ENCODE peak calls at places on chromosomes 11 and 22, in eight cellular contexts. One of them, this sample, is unnamed. For H3K9me3, the result is how much of the 10 kb centered on the place peaks cover.

GRCh38 chr11:50178732-50179131 is 146.1 kb downstream of the OR4C45 start:
- DNase-seq in effector memory CD4-positive, alpha-beta T cell: no peak
- DNase-seq in cardiac muscle cell: no peak
- DNase-seq in IMR-90: no peak
- DNase-seq in pancreas: no peak
- DNase-seq in MM.1S: no peak
- DNase-seq in neural progenitor cell: no peak
- DNase-seq in A549: no peak
- DNase-seq in this sample: no peak

GRCh38 chr11:1409108-1409851 is 19.5 kb downstream of the BRSK2 start:
- DNase-seq in effector memory CD4-positive, alpha-beta T cell: no peak
- DNase-seq in cardiac muscle cell: no peak
- DNase-seq in IMR-90: no peak
- DNase-seq in pancreas: peak
- DNase-seq in MM.1S: no peak
- DNase-seq in neural progenitor cell: no peak
- DNase-seq in A549: no peak
- DNase-seq in this sample: no peak

GRCh38 chr22:23155831-23156230 is 10.6 kb downstream of the RAB36 start:
- DNase-seq in effector memory CD4-positive, alpha-beta T cell: no peak
- DNase-seq in cardiac muscle cell: no peak
- DNase-seq in IMR-90: no peak
- DNase-seq in pancreas: no peak
- DNase-seq in MM.1S: no peak
- DNase-seq in neural progenitor cell: no peak
- DNase-seq in A549: no peak
- DNase-seq in this sample: no peak

GRCh38 chr22:31876156-31877035 is 67.9 kb upstream of the YWHAH start:
- DNase-seq in effector memory CD4-positive, alpha-beta T cell: no peak
- DNase-seq in cardiac muscle cell: no peak
- DNase-seq in IMR-90: no peak
- DNase-seq in pancreas: no peak
- DNase-seq in MM.1S: no peak
- DNase-seq in neural progenitor cell: no peak
- DNase-seq in A549: no peak
- DNase-seq in this sample: no peak

GRCh38 chr22:30227438-30228228 is 18.9 kb downstream of the LIF start:
- DNase-seq in effector memory CD4-positive, alpha-beta T cell: no peak
- DNase-seq in cardiac muscle cell: no peak
- DNase-seq in IMR-90: no peak
- DNase-seq in pancreas: no peak
- DNase-seq in MM.1S: no peak
- DNase-seq in neural progenitor cell: no peak
- DNase-seq in A549: no peak
- DNase-seq in this sample: no peak

GRCh38 chr22:24402460-24403192 is 24.8 kb upstream of the ADORA2A start:
- DNase-seq in effector memory CD4-positive, alpha-beta T cell: no peak
- DNase-seq in cardiac muscle cell: peak
- DNase-seq in IMR-90: peak
- DNase-seq in pancreas: no peak
- DNase-seq in MM.1S: no peak
- DNase-seq in neural progenitor cell: no peak
- DNase-seq in A549: peak
- DNase-seq in this sample: peak

GRCh38 chr22:26079009-26079408 is 90.3 kb upstream of the SEZ6L start:
- DNase-seq in effector memory CD4-positive, alpha-beta T cell: no peak
- DNase-seq in cardiac muscle cell: peak
- DNase-seq in IMR-90: no peak
- DNase-seq in pancreas: no peak
- DNase-seq in MM.1S: no peak
- DNase-seq in neural progenitor cell: peak
- DNase-seq in A549: no peak
- DNase-seq in this sample: peak

GRCh38 chr11:112320668-112321067 is 60.0 kb upstream of the PLET1 start:
- DNase-seq in effector memory CD4-positive, alpha-beta T cell: no peak
- DNase-seq in cardiac muscle cell: peak
- DNase-seq in IMR-90: peak
- DNase-seq in pancreas: no peak
- DNase-seq in MM.1S: no peak
- DNase-seq in neural progenitor cell: no peak
- DNase-seq in A549: no peak
- DNase-seq in this sample: peak

GRCh38 chr22:20606041-20606783 is 98.8 kb downstream of the MED15 start:
- DNase-seq in effector memory CD4-positive, alpha-beta T cell: peak
- DNase-seq in cardiac muscle cell: peak
- DNase-seq in IMR-90: peak
- DNase-seq in pancreas: peak
- DNase-seq in MM.1S: peak
- DNase-seq in neural progenitor cell: peak
- DNase-seq in A549: peak
- DNase-seq in this sample: peak

GRCh38 chr11:29024386-29024785 is 916.2 kb downstream of the METTL15 start:
- DNase-seq in effector memory CD4-positive, alpha-beta T cell: no peak
- DNase-seq in cardiac muscle cell: no peak
- DNase-seq in IMR-90: peak
- DNase-seq in pancreas: no peak
- DNase-seq in MM.1S: no peak
- DNase-seq in neural progenitor cell: no peak
- DNase-seq in A549: no peak
- DNase-seq in this sample: no peak

GRCh38 chr11:10439924-10440323 is 15.1 kb upstream of the AMPD3 start:
- DNase-seq in effector memory CD4-positive, alpha-beta T cell: no peak
- DNase-seq in cardiac muscle cell: no peak
- DNase-seq in IMR-90: no peak
- DNase-seq in pancreas: no peak
- DNase-seq in MM.1S: no peak
- DNase-seq in neural progenitor cell: peak
- DNase-seq in A549: no peak
- DNase-seq in this sample: no peak

GRCh38 chr22:32985899-32986772 is 72.0 kb downstream of the SYN3 start:
- DNase-seq in effector memory CD4-positive, alpha-beta T cell: no peak
- DNase-seq in cardiac muscle cell: peak
- DNase-seq in IMR-90: peak
- DNase-seq in pancreas: no peak
- DNase-seq in MM.1S: peak
- DNase-seq in neural progenitor cell: peak
- DNase-seq in A549: peak
- DNase-seq in this sample: peak

GRCh38 chr11:103086461-103086860 is 5.5 kb downstream of the DCUN1D5 start:
- DNase-seq in effector memory CD4-positive, alpha-beta T cell: no peak
- DNase-seq in cardiac muscle cell: no peak
- DNase-seq in IMR-90: peak
- DNase-seq in pancreas: no peak
- DNase-seq in MM.1S: no peak
- DNase-seq in neural progenitor cell: no peak
- DNase-seq in A549: no peak
- DNase-seq in this sample: no peak

GRCh38 chr11:103091810-103092524 is at the start of gene DCUN1D5:
- DNase-seq in effector memory CD4-positive, alpha-beta T cell: peak
- DNase-seq in cardiac muscle cell: peak
- DNase-seq in IMR-90: peak
- DNase-seq in pancreas: peak
- DNase-seq in MM.1S: peak
- DNase-seq in neural progenitor cell: peak
- DNase-seq in A549: peak
- DNase-seq in this sample: peak

GRCh38 chr11:103091441-103091809 is 535 bp downstream of the DCUN1D5 start:
- DNase-seq in effector memory CD4-positive, alpha-beta T cell: no peak
- DNase-seq in cardiac muscle cell: peak
- DNase-seq in IMR-90: peak
- DNase-seq in pancreas: peak
- DNase-seq in MM.1S: peak
- DNase-seq in neural progenitor cell: peak
- DNase-seq in A549: peak
- DNase-seq in this sample: peak

GRCh38 chr11:103085758-103086365 is 6.1 kb downstream of the DCUN1D5 start:
- DNase-seq in effector memory CD4-positive, alpha-beta T cell: no peak
- DNase-seq in cardiac muscle cell: no peak
- DNase-seq in IMR-90: peak
- DNase-seq in pancreas: no peak
- DNase-seq in MM.1S: no peak
- DNase-seq in neural progenitor cell: no peak
- DNase-seq in A549: no peak
- DNase-seq in this sample: no peak

DNA sequence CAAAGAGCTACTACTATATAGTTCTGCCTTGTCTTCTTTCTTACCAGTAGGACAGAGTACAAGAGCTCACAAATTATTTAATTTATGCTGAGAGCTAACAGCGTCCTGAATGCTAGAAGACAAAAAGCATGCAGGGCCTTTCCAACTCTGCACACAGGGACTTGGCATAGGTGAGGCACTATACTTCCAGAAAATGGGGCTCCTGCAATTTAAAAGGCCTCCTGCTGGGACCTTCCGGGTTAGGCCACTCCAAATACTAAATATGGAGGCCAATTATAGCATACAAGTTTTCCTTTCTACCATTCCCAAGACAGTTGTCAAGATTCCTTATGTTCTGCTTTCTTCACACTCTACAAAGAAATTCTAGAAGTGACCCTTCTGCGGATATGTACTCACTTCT is 936 bp downstream of the DCUN1D5 start:
- DNase-seq in effector memory CD4-positive, alpha-beta T cell: no peak
- DNase-seq in cardiac muscle cell: no peak
- DNase-seq in IMR-90: peak
- DNase-seq in pancreas: no peak
- DNase-seq in MM.1S: no peak
- DNase-seq in neural progenitor cell: peak
- DNase-seq in A549: peak
- DNase-seq in this sample: peak
- H3K27ac ChIP-seq in effector memory CD4-positive, alpha-beta T cell: no peak
- H3K27ac ChIP-seq in cardiac muscle cell: peak
- H3K27ac ChIP-seq in IMR-90: peak
- H3K27ac ChIP-seq in pancreas: no peak
- H3K27ac ChIP-seq in MM.1S: no peak
- H3K27ac ChIP-seq in neural progenitor cell: no peak
- H3K27ac ChIP-seq in A549: peak
- H3K27ac ChIP-seq in this sample: no peak

DNA sequence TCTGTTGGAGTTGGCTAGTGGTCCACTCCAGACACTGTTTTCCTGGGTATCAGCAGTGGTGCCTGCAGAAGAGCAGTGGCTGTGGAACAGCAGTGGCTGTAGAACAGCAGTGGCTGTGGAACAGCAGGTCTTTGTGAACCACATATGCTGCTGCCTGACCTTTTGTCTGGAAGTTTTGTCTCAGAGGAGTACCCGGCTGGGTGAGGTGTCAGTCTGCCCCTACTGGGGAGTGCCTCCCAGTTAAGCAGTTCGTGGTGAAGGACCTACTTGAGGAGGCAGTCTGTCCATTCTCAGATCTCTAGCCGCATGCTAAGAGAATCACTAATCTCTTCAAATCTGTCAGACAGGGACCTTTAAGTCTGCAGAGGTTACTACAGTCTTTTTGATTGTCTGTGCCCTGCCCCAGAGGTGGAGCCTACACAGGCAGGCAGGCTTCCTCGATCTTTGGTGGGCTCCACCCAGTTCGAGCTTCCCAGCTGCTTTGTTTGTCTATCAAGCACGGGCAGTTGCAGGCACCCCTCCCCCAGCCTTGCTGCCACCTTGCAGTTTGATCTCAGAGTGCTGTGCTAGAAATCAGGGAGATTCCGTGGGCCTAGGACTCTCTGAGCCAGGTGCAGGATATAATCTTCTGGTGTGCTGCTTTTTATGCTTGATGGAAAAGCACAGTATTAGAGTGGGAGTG is 89.1 kb upstream of the TRIM48 start:
- DNase-seq in effector memory CD4-positive, alpha-beta T cell: no peak
- DNase-seq in cardiac muscle cell: no peak
- DNase-seq in IMR-90: no peak
- DNase-seq in pancreas: peak
- DNase-seq in MM.1S: no peak
- DNase-seq in neural progenitor cell: no peak
- DNase-seq in A549: no peak
- DNase-seq in this sample: peak
- H3K9me3 ChIP-seq in effector memory CD4-positive, alpha-beta T cell: under half
- H3K9me3 ChIP-seq in cardiac muscle cell: under half
- H3K9me3 ChIP-seq in IMR-90: under half
- H3K9me3 ChIP-seq in pancreas: under half
- H3K9me3 ChIP-seq in MM.1S: under half
- H3K9me3 ChIP-seq in neural progenitor cell: under half
- H3K9me3 ChIP-seq in A549: under half
- H3K9me3 ChIP-seq in this sample: under half

DNA sequence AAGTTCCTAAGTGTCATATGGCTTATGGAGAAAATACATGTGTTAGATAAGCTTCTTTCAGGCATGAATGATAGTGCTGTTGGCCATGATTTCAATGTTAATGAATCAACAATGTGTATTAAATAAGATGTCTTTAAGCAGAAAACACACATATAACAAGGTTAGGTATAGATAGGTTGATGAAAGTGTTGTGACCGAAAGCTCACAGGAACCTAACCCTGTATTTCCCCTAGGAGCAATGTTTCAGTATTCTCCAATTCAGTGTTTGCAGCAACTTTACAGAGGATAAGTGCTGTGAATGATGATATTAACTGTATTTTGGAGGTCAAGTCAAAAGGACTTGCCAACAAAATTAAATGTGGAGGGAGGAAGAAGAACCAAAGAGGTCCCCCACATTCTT is 82.8 kb upstream of the PRDM11 start:
- DNase-seq in effector memory CD4-positive, alpha-beta T cell: no peak
- DNase-seq in cardiac muscle cell: no peak
- DNase-seq in IMR-90: no peak
- DNase-seq in pancreas: no peak
- DNase-seq in MM.1S: no peak
- DNase-seq in neural progenitor cell: no peak
- DNase-seq in A549: no peak
- DNase-seq in this sample: no peak
- H3K27ac ChIP-seq in effector memory CD4-positive, alpha-beta T cell: no peak
- H3K27ac ChIP-seq in cardiac muscle cell: no peak
- H3K27ac ChIP-seq in IMR-90: no peak
- H3K27ac ChIP-seq in pancreas: no peak
- H3K27ac ChIP-seq in MM.1S: no peak
- H3K27ac ChIP-seq in neural progenitor cell: no peak
- H3K27ac ChIP-seq in A549: no peak
- H3K27ac ChIP-seq in this sample: no peak

GRCh38 chr11:37264783-37265182 is 666.7 kb upstream of the RAG2 start:
- DNase-seq in effector memory CD4-positive, alpha-beta T cell: no peak
- DNase-seq in cardiac muscle cell: no peak
- DNase-seq in IMR-90: no peak
- DNase-seq in pancreas: no peak
- DNase-seq in MM.1S: no peak
- DNase-seq in neural progenitor cell: no peak
- DNase-seq in A549: no peak
- DNase-seq in this sample: no peak

GRCh38 chr11:37264060-37264459 is 666.0 kb upstream of the RAG2 start:
- DNase-seq in effector memory CD4-positive, alpha-beta T cell: no peak
- DNase-seq in cardiac muscle cell: no peak
- DNase-seq in IMR-90: no peak
- DNase-seq in pancreas: no peak
- DNase-seq in MM.1S: no peak
- DNase-seq in neural progenitor cell: no peak
- DNase-seq in A549: no peak
- DNase-seq in this sample: no peak

DNA sequence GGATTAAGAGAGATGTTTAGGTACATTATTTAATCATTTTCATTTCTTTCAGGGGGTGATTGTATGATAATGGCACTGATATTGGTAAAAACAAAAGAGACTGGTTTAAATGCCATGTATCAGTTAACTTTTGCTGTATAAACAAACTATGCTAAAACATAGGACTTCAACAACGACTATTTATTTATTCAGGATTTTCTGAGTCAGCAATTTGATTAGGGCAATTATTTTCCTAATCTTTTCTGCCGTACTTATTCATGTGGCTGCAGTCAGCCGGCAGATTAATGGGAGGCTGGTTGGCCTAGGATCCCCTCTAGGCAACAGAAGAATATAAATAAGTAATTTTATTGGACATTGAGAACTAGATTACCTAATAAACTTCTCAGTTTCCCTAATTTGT is 661.7 kb upstream of the RAG2 start:
- DNase-seq in effector memory CD4-positive, alpha-beta T cell: no peak
- DNase-seq in cardiac muscle cell: no peak
- DNase-seq in IMR-90: no peak
- DNase-seq in pancreas: no peak
- DNase-seq in MM.1S: no peak
- DNase-seq in neural progenitor cell: no peak
- DNase-seq in A549: no peak
- DNase-seq in this sample: no peak
- H3K9me3 ChIP-seq in effector memory CD4-positive, alpha-beta T cell: under half
- H3K9me3 ChIP-seq in cardiac muscle cell: under half
- H3K9me3 ChIP-seq in IMR-90: under half
- H3K9me3 ChIP-seq in pancreas: under half
- H3K9me3 ChIP-seq in MM.1S: under half
- H3K9me3 ChIP-seq in neural progenitor cell: under half
- H3K9me3 ChIP-seq in A549: under half
- H3K9me3 ChIP-seq in this sample: under half